ENCODE peak calls at places on chromosomes 7 and 10, in nine cellular contexts. B is AG08395; V is naive thymus-derived CD4-positive, alpha-beta T cell; R is iris pigment epithelial cell; U is globus pallidus; Q is GOT3; X is T-helper 1 cell; W is NCI-H748 treated with DMSO at 0.1 percent for 48 hours; G is COR-L47. I is an unnamed sample.

GRCh38 chr7:133054167-133054840 is 27.6 kb downstream of the CHCHD3 start:
- DNase-seq in B (no peak), V (no peak), R (peak; percentile 18), U (no peak), Q (no peak), X (no peak), W (no peak), G (no peak), I (no peak)

GRCh38 chr10:127234306-127234800 is 38.0 kb upstream of the INSYN2A start:
- DNase-seq in B (no peak), V (no peak), R (no peak), U (no peak), Q (no peak), X (no peak), W (no peak), G (no peak), I (no peak)

GRCh38 chr7:38383281-38383680 is 109.8 kb upstream of the TARP start:
- DNase-seq in B (no peak), V (no peak), R (no peak), U (no peak), Q (no peak), X (no peak), W (no peak), G (no peak), I (no peak)

GRCh38 chr10:24811906-24812305 is 88.2 kb upstream of the ARHGAP21 start:
- DNase-seq in B (no peak), V (no peak), R (no peak), U (peak; percentile 99), Q (no peak), X (no peak), W (no peak), G (no peak), I (no peak)

GRCh38 chr7:150728011-150728410 is 9.2 kb upstream of the GIMAP5 start:
- DNase-seq in B (no peak), V (no peak), R (no peak), U (no peak), Q (no peak), X (no peak), W (no peak), G (no peak), I (no peak)

GRCh38 chr7:68311958-68312357 is 1286.3 kb upstream of the AUTS2 start:
- DNase-seq in B (no peak), V (no peak), R (no peak), U (no peak), Q (no peak), X (no peak), W (no peak), G (no peak), I (no peak)

GRCh38 chr10:121952226-121952625 is 22.8 kb downstream of the NSMCE4A start:
- DNase-seq in B (peak; percentile 70), V (no peak), R (peak; percentile 14), U (no peak), Q (no peak), X (no peak), W (no peak), G (no peak), I (no peak)

GRCh38 chr7:64886956-64887545 is 16.0 kb upstream of the ZNF273 start:
- DNase-seq in B (no peak), V (no peak), R (no peak), U (no peak), Q (no peak), X (no peak), W (no peak), G (no peak), I (peak; percentile 5)

GRCh38 chr10:118800920-118801319 is 46.1 kb upstream of the CACUL1 start:
- DNase-seq in B (peak; percentile 25), V (no peak), R (no peak), U (no peak), Q (no peak), X (no peak), W (no peak), G (no peak), I (peak; percentile 53)

GRCh38 chr7:97043281-97043680 is 18.6 kb upstream of the DLX5 start:
- DNase-seq in B (peak; percentile 48), V (no peak), R (no peak), U (no peak), Q (no peak), X (no peak), W (no peak), G (no peak), I (no peak)

GRCh38 chr10:13299437-13300287 is at the start of gene PHYH:
- DNase-seq in B (peak; percentile 93), V (peak; percentile 75), R (peak; percentile 80), U (peak; percentile 93), Q (peak; percentile 50), X (peak; percentile 81), W (peak; percentile 39), G (peak; percentile 39), I (peak; percentile 88)

GRCh38 chr10:92573091-92573797 is 649 bp downstream of the IDE start:
- DNase-seq in B (peak; percentile 66), V (peak; percentile 40), R (peak; percentile 48), U (no peak), Q (no peak), X (no peak), W (no peak), G (peak; percentile 3), I (peak; percentile 44)

GRCh38 chr7:90227259-90227658 is 15.7 kb downstream of the STEAP2 start:
- DNase-seq in B (no peak), V (no peak), R (no peak), U (no peak), Q (no peak), X (no peak), W (no peak), G (no peak), I (no peak)

GRCh38 chr7:143381427-143382125 is 431 bp downstream of the ZYX start:
- DNase-seq in B (peak; percentile 66), V (no peak), R (peak; percentile 78), U (no peak), Q (no peak), X (no peak), W (no peak), G (peak; percentile 25), I (peak; percentile 76)

GRCh38 chr7:668139-668871 is 58.2 kb upstream of the DNAAF5 start:
- DNase-seq in B (peak; percentile 74), V (peak; percentile 31), R (peak; percentile 83), U (no peak), Q (no peak), X (no peak), W (no peak), G (no peak), I (no peak)

GRCh38 chr7:90624128-90624980 is 28.2 kb downstream of the CDK14 start:
- DNase-seq in B (no peak), V (no peak), R (peak; percentile 75), U (no peak), Q (no peak), X (no peak), W (no peak), G (no peak), I (peak; percentile 50)

GRCh38 chr10:96229568-96230030 is 41.8 kb downstream of the BLNK start:
- DNase-seq in B (peak; percentile 34), V (peak; percentile 79), R (peak; percentile 78), U (peak; percentile 60), Q (peak; percentile 5), X (peak; percentile 38), W (peak; percentile 4), G (peak; percentile 12), I (peak; percentile 70)

GRCh38 chr10:95741807-95742528 is 14.0 kb upstream of the ENTPD1 start:
- DNase-seq in B (no peak), V (no peak), R (peak; percentile 67), U (peak; percentile 29), Q (no peak), X (no peak), W (no peak), G (peak; percentile 3), I (no peak)

GRCh38 chr7:13551503-13551902 is 438.0 kb downstream of the ETV1 start:
- DNase-seq in B (no peak), V (no peak), R (no peak), U (no peak), Q (no peak), X (no peak), W (peak; percentile 90), G (peak; percentile 74), I (no peak)

GRCh38 chr10:6537704-6538103 is 42.4 kb downstream of the PRKCQ start:
- DNase-seq in B (no peak), V (no peak), R (no peak), U (no peak), Q (no peak), X (no peak), W (no peak), G (no peak), I (no peak)

GRCh38 chr7:5177060-5177459 is 13.0 kb upstream of the WIPI2 start:
- DNase-seq in B (peak; percentile 81), V (no peak), R (peak; percentile 82), U (peak; percentile 60), Q (peak; percentile 39), X (no peak), W (no peak), G (no peak), I (peak; percentile 91)

GRCh38 chr7:123643495-123644428 is 11.9 kb upstream of the LMOD2 start:
- DNase-seq in B (peak; percentile 40), V (no peak), R (peak; percentile 88), U (no peak), Q (no peak), X (no peak), W (peak; percentile 85), G (peak; percentile 83), I (no peak)

GRCh38 chr10:30858499-30858898 is 173.2 kb downstream of the ZNF438 start:
- DNase-seq in B (no peak), V (no peak), R (no peak), U (no peak), Q (no peak), X (no peak), W (no peak), G (no peak), I (no peak)

GRCh38 chr10:111990734-111991133 is 192.8 kb downstream of the GPAM start:
- DNase-seq in B (peak; percentile 6), V (no peak), R (no peak), U (no peak), Q (no peak), X (no peak), W (no peak), G (no peak), I (peak; percentile 15)

GRCh38 chr7:25009271-25009670 is 29.3 kb upstream of the OSBPL3 start:
- DNase-seq in B (peak; percentile 88), V (no peak), R (peak; percentile 97), U (no peak), Q (no peak), X (no peak), W (no peak), G (no peak), I (no peak)

GRCh38 chr7:122438492-122438891 is 133.9 kb upstream of the FEZF1 start:
- DNase-seq in B (no peak), V (no peak), R (no peak), U (no peak), Q (no peak), X (no peak), W (no peak), G (no peak), I (no peak)

GRCh38 chr7:3138992-3139391 is 95.3 kb upstream of the CARD11 start:
- DNase-seq in B (no peak), V (no peak), R (peak; percentile 8), U (no peak), Q (no peak), X (no peak), W (no peak), G (peak; percentile 22), I (no peak)

GRCh38 chr10:122078965-122079401 is 90.0 kb downstream of the TACC2 start:
- DNase-seq in B (no peak), V (no peak), R (no peak), U (no peak), Q (no peak), X (no peak), W (peak; percentile 25), G (no peak), I (no peak)

GRCh38 chr10:67884842-67885680 is 605 bp downstream of the SIRT1 start:
- DNase-seq in B (peak; percentile 65), V (peak; percentile 82), R (peak; percentile 79), U (peak; percentile 81), Q (peak; percentile 52), X (peak; percentile 69), W (peak; percentile 63), G (peak; percentile 62), I (peak; percentile 75)

GRCh38 chr7:92671502-92672169 is 81.4 kb upstream of the FAM133B start:
- DNase-seq in B (no peak), V (no peak), R (no peak), U (no peak), Q (no peak), X (no peak), W (no peak), G (no peak), I (no peak)

GRCh38 chr7:71626206-71626605 is 494.3 kb downstream of the GALNT17 start:
- DNase-seq in B (peak; percentile 80), V (no peak), R (peak; percentile 47), U (no peak), Q (no peak), X (no peak), W (no peak), G (no peak), I (no peak)

I was measured in D341Med.